ENCODE peak calls at places on chromosomes 3 and 15, in five cellular contexts. T, O, Z, M and K are unnamed samples. For H3K4me1, the result is how much of the 10 kb centered on the place peaks cover.

GRCh38 chr3:39065197-39065596 is 13.4 kb downstream of the WDR48 start:
- DNase-seq in T (no peak), O (peak), Z (peak), M (no peak), K (no peak)

GRCh38 chr3:156710429-156710828 is 36.0 kb downstream of the TIPARP start:
- DNase-seq in T (no peak), O (no peak), Z (no peak), M (no peak), K (no peak)

GRCh38 chr3:170499562-170500156 is 81.0 kb downstream of the CLDN11 start:
- DNase-seq in T (peak), O (no peak), Z (peak), M (no peak), K (peak)

GRCh38 chr15:92141607-92142006 is 252.1 kb upstream of the ST8SIA2 start:
- DNase-seq in T (no peak), O (no peak), Z (no peak), M (no peak), K (no peak)

GRCh38 chr3:53618524-53618906 is 124.1 kb downstream of the CACNA1D start:
- DNase-seq in T (no peak), O (no peak), Z (no peak), M (no peak), K (no peak)

GRCh38 chr3:141769171-141769894 is 6.1 kb downstream of the GRK7 start:
- DNase-seq in T (no peak), O (no peak), Z (no peak), M (no peak), K (no peak)

GRCh38 chr3:183082355-183082915 is 16.9 kb downstream of the MCCC1 start:
- DNase-seq in T (no peak), O (no peak), Z (no peak), M (no peak), K (no peak)

GRCh38 chr15:52020253-52021085 is 1.4 kb downstream of the MAPK6 start:
- DNase-seq in T (no peak), O (no peak), Z (no peak), M (no peak), K (no peak)

GRCh38 chr3:54447427-54447826 is 325.1 kb downstream of the CACNA2D3 start:
- DNase-seq in T (no peak), O (no peak), Z (no peak), M (no peak), K (no peak)

GRCh38 chr3:49707113-49707480 is 12.4 kb downstream of the AMIGO3 start:
- DNase-seq in T (no peak), O (no peak), Z (no peak), M (no peak), K (no peak)

GRCh38 chr3:184230603-184231528 is 1.5 kb downstream of the VWA5B2 start:
- DNase-seq in T (no peak), O (no peak), Z (peak), M (no peak), K (no peak)

GRCh38 chr15:41775651-41776050 is 1.4 kb downstream of the MAPKBP1 start:
- DNase-seq in T (no peak), O (no peak), Z (no peak), M (no peak), K (no peak)

GRCh38 chr3:159128628-159129027 is 326.8 kb downstream of the MFSD1 start:
- DNase-seq in T (no peak), O (no peak), Z (no peak), M (no peak), K (no peak)

GRCh38 chr3:56879453-56880224 is 77.9 kb upstream of the ARHGEF3 start:
- DNase-seq in T (no peak), O (no peak), Z (no peak), M (no peak), K (no peak)

GRCh38 chr3:14411988-14412387 is 9.6 kb downstream of the SLC6A6 start:
- DNase-seq in T (no peak), O (no peak), Z (peak), M (no peak), K (no peak)
- TF ChIP-seq CTCF in T (no peak), O (no peak), Z (peak), M (no peak), K (no peak)

GRCh38 chr3:69102384-69102783 is 17.6 kb downstream of the ARL6IP5 start:
- DNase-seq in T (no peak), O (no peak), Z (no peak), M (no peak), K (no peak)
- H3K4me1 ChIP-seq in T (under half), O (under half), Z (under half), M (under half), K (under half)

DNA sequence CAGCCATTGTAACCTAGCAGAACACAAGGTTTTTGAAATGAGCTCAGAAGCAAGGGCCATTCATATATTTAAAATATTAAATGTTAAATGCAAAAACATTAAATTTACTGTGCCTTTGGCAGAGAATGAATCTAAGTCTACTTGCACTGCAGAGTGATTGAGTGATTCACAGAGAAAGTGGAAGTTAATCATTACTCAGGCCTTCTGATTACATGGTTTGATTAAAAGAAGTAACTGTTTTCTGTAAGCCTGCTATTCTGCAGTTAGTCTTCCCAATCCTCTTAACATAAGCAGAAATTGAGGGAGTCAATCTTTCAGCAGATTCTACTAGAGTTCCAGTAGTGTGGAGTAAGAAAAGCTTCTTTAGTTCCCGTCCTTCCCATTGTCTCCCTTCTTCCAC is 1.5 kb downstream of the NLGN1 start:
- DNase-seq in T (no peak), O (no peak), Z (no peak), M (no peak), K (no peak)
- H3K27ac ChIP-seq in T (peak), O (no peak), Z (no peak), M (no peak), K (no peak)

GRCh38 chr3:24494616-24495333 is at the start of gene THRB:
- DNase-seq in T (peak), O (no peak), Z (peak), M (no peak), K (peak)
- TF ChIP-seq CTCF in T (peak), O (no peak), Z (no peak), M (no peak), K (peak)

DNA sequence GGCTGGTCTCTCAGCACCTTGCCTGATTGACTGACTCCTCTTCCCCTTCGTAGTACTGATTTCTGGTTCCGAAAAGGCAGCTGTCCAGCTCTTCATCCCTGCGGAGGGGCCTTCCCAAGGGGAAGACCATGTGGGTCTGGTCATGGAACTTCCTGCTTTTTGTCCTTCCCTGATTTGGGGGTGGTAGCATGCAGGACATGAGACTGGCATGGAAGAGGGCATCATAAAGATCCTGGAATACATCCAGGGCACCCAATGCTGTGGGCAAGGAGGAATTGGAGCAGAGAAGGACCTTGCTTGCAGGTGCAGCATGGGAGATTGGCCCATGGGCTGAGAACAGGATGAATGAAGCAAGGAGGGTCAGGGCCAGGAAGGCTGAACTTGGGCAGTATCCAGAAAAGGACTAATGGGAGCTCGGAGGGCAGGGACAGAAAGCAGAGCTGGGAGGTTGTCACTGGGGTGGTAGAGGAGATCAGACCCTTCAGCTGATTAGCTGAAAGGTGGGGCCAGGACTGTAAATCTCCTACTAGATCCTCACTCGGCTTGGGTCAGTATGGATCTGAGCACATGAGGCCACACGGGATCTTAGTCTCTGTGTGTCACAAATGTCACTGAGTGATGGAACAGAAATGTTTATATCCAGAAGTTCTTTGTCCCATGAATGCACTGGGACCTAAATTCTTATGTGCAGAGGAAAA is 59.5 kb downstream of the AMOTL2 start:
- DNase-seq in T (no peak), O (no peak), Z (no peak), M (no peak), K (peak)
- H3K4me1 ChIP-seq in T (under half), O (under half), Z (under half), M (under half), K (under half)

GRCh38 chr3:152969557-152970300 is 134.8 kb downstream of the P2RY1 start:
- DNase-seq in T (no peak), O (no peak), Z (peak), M (no peak), K (no peak)
- H3K27ac ChIP-seq in T (no peak), O (no peak), Z (peak), M (no peak), K (no peak)

DNA sequence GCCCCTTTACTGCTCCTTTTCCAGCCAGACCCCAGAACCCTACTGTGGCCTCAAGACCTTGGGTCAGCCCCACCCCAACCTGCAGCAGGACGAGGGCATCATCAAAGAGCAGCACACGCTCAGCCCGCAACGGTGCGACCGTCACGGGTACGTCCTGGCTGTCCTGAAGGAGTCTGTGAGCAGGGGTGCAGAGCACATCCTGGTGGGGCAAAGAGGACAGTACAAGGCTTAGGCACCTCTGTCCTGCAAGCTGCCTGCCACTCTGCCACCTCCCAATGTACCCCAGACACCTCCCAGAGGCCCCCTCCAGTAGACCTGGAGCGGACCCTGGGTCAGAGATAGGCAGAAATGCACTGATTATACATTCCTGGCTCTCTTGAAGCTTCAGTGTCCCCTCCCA is 8.0 kb downstream of the ALS2CL start:
- DNase-seq in T (no peak), O (no peak), Z (no peak), M (no peak), K (no peak)
- TF ChIP-seq CTCF in T (no peak), O (no peak), Z (peak), M (no peak), K (no peak)

DNA sequence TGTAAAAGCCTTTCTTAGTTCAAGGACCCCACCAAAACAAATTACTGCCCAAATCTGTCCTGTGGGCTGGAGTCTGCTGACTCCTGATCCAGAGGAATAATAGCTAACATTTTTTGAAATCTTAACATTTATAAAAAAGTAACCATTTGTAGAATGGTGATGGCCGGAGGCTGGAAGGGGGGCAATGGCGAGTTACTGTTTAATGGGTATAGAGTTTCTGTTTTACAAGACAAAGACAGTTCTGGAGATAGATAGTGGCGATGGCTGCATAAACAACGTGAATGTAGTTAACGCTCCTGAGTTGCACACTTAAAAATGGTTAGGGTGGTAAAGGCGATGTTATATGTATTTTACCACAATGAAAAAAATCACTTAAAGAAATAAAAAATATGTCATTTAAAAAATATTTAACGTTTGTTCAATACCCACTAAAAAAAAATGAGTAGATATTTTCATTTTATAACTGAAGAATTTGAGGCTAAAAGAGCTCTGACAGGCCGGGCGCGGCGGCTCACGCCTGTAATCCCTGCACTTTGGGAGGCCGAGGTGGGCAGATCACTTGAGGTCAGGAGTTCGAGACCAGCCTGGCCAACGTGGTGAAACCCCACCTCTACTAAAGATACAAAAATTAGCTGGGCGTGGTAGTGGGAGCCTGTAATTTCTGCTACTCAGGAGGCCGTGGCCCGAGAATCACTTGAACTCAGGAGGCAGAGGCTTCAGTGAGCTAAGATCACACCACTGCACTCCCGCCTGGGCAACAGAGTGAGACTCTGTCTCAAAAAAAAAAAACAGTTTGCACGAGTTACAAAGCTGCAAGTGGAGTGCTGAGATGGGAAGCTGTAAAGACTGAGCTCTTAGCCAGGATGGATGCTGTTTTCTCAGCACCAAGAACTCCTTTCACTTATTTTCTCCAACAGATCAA is 37.6 kb downstream of the IGF2BP2 start:
- DNase-seq in T (no peak), O (no peak), Z (peak), M (no peak), K (no peak)
- H3K4me1 ChIP-seq in T (under half), O (under half), Z (half or more), M (under half), K (under half)